ENCODE peak calls at places on chromosome 2, in four cellular contexts. T is breast epithelium, A is ovary, R is heart left ventricle. V is an unnamed sample.

GRCh38 chr2:203301667-203302066 is 26.5 kb upstream of the ABI2 start:
- DNase-seq in T (no peak), A (no peak), R (no peak), V (no peak)

GRCh38 chr2:55148269-55148668 is 83.8 kb downstream of the CLHC1 start:
- DNase-seq in T (no peak), A (no peak), R (no peak), V (peak)

GRCh38 chr2:23430263-23430662 is 45.3 kb downstream of the KLHL29 start:
- DNase-seq in T (peak), A (no peak), R (peak), V (peak)

GRCh38 chr2:74835831-74836674 is 2.1 kb downstream of the HK2 start:
- DNase-seq in T (no peak), A (no peak), R (no peak), V (peak)

GRCh38 chr2:121698318-121698930 is 38.3 kb downstream of the NIFK start:
- DNase-seq in T (no peak), A (no peak), R (no peak), V (no peak)

GRCh38 chr2:45003586-45004568 is 5.4 kb downstream of the SIX2 start:
- DNase-seq in T (no peak), A (no peak), R (no peak), V (no peak)

GRCh38 chr2:29425866-29426265 is 310.7 kb downstream of the CLIP4 start:
- DNase-seq in T (no peak), A (no peak), R (no peak), V (no peak)

GRCh38 chr2:8090748-8091700 is 590.8 kb upstream of the ID2 start:
- DNase-seq in T (peak), A (peak), R (no peak), V (peak)

GRCh38 chr2:97861177-97861576 is 134.6 kb downstream of the TMEM131 start:
- DNase-seq in T (no peak), A (no peak), R (no peak), V (no peak)

GRCh38 chr2:212538156-212539144 is at the start of gene ERBB4:
- DNase-seq in T (no peak), A (peak), R (peak), V (no peak)

GRCh38 chr2:25279091-25279651 is 62.6 kb downstream of the DNMT3A start:
- DNase-seq in T (peak), A (peak), R (peak), V (no peak)
- TF ChIP-seq CTCF in T (no peak), A (no peak), R (no peak), V (no peak)

DNA sequence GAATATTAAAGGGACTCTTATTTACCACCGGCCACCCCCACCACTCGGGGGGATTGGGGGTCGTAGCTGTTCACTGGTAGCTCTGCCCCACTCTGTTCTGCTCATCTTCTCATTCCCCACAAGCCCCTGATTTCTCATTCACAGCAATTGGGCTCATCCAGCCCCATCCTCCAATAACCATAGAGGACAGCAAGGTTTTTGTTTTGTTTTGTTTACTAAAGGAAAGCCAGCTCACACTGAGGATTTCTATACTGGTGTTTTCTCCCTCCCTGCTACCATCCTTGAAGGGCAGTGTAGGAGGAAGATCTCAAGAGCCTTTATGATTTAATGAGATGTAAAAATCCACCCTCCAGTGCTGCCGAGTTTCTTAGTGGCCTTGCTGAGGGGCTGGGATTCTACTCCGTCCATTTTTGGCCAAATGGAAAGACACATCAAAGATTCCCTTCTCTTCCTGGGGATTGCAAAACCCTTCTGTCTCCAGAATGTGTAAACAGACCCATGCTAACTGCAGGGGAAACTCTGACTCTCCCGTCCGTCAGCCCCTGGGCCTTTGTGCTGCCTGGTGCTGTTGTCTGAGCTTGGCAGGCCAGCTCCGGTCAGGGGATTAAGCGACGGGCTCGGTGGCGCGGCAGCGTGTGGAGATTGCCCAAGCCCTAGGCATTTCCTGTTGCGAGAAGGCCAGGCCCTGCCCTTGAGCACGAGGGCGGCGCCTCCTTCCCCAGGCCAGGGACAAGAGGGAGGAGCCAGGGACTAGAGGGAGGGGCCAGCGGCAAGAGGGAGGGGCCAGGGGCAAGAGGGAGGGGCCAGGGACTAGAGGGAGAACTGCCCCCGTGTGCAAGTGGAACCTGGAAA is 165.0 kb downstream of the ANTXR1 start:
- DNase-seq in T (peak), A (peak), R (peak), V (peak)
- H3K4me3 ChIP-seq in T (no peak), A (no peak), R (no peak), V (peak)

GRCh38 chr2:192749606-192750200 is 555.0 kb upstream of the TMEFF2 start:
- DNase-seq in T (no peak), A (no peak), R (no peak), V (peak)
- TF ChIP-seq CTCF in T (no peak), A (no peak), R (no peak), V (no peak)

DNA sequence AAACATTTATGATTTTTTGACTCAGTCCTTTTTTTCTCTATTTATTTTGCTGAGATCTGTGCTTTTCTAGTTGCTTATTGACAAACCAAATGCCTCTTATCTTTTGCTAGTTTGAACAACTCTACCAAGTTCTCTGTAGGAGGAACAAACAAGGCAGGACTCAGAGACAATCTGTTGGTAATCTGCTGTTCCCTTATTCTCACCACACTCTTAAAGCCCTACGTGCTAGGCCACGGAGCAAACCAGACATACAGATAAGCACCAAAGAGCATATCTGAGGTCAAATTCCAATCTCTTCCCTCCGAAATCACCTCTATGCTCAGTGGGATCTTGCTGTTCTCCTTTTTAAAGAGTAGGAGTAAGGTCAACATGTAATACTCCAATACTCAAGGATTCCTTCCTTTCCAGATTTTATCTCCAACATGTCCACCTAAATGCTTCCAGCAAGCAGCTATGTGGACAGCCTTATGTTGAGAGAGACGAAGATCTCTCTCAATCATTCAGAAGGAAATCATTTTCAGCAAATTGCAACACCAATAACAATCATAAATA is 18.4 kb downstream of the FN1 start:
- DNase-seq in T (no peak), A (no peak), R (no peak), V (peak)
- H3K4me3 ChIP-seq in T (no peak), A (no peak), R (no peak), V (peak)